ENCODE peak calls at places on chromosomes 12 and 14, in six cellular contexts. I, G, K, X, C and R are unnamed samples.

GRCh38 chr12:65953621-65954020 is 129.3 kb downstream of the HMGA2 start:
- DNase-seq in X (no peak), K (no peak), G (no peak), I (no peak), C (no peak), R (no peak)

GRCh38 chr12:42468341-42468821 is 121.2 kb downstream of the PRICKLE1 start:
- DNase-seq in X (no peak), C (peak; percentile 45), I (no peak), G (no peak), K (no peak), R (no peak)

GRCh38 chr12:132285311-132285741 is 44.1 kb downstream of the GALNT9 start:
- DNase-seq in K (no peak), I (no peak), X (no peak), C (no peak), G (no peak), R (no peak)

GRCh38 chr12:12081836-12082497 is 11.2 kb downstream of the BCL2L14 start:
- DNase-seq in G (no peak), K (peak; percentile 70), C (peak; percentile 39), X (peak; percentile 79), I (peak; percentile 29), R (peak; percentile 67)

GRCh38 chr12:11085419-11085818 is 6.7 kb downstream of the TAS2R43 start:
- DNase-seq in I (no peak), X (peak; percentile 23), G (no peak), K (no peak), C (peak; percentile 26), R (no peak)

GRCh38 chr12:104571328-104571727 is 114.6 kb downstream of the CHST11 start:
- DNase-seq in G (no peak), I (no peak), K (no peak), X (no peak), C (peak; percentile 57), R (no peak)

GRCh38 chr12:45289245-45290217 is 73.6 kb downstream of the ANO6 start:
- DNase-seq in G (no peak), K (no peak), I (no peak), X (no peak), C (no peak), R (no peak)

GRCh38 chr12:117227000-117227653 is 36.9 kb upstream of the FBXO21 start:
- DNase-seq in C (no peak), I (no peak), G (no peak), X (no peak), K (no peak), R (peak; percentile 52)

GRCh38 chr12:112275211-112275610 is 107.0 kb downstream of the HECTD4 start:
- DNase-seq in K (no peak), C (no peak), X (no peak), G (no peak), I (no peak), R (no peak)

GRCh38 chr12:39227218-39227617 is 215.7 kb downstream of the KIF21A start:
- DNase-seq in X (no peak), G (no peak), C (no peak), I (no peak), K (no peak), R (no peak)

GRCh38 chr12:129193263-129193871 is 340.1 kb downstream of the GLT1D1 start:
- DNase-seq in G (peak; percentile 44), X (no peak), K (no peak), I (no peak), C (no peak), R (peak; percentile 55)

GRCh38 chr12:116454950-116455447 is 104.2 kb upstream of the MAP1LC3B2 start:
- DNase-seq in X (peak; percentile 83), I (peak; percentile 96), K (no peak), G (no peak), C (no peak), R (no peak)

GRCh38 chr12:50287271-50287670 is 4.0 kb upstream of the LIMA1 start:
- DNase-seq in C (no peak), G (no peak), K (no peak), X (no peak), I (no peak), R (no peak)

GRCh38 chr12:50283924-50284236 is 560 bp upstream of the LIMA1 start:
- DNase-seq in X (no peak), G (no peak), C (peak; percentile 4), K (no peak), I (no peak), R (no peak)

GRCh38 chr12:50285253-50285652 is 1.9 kb upstream of the LIMA1 start:
- DNase-seq in X (no peak), G (no peak), I (no peak), K (no peak), C (no peak), R (no peak)

GRCh38 chr12:50282581-50283229 is 615 bp downstream of the LIMA1 start:
- DNase-seq in I (no peak), X (peak; percentile 61), G (no peak), K (no peak), C (no peak), R (no peak)

DNA sequence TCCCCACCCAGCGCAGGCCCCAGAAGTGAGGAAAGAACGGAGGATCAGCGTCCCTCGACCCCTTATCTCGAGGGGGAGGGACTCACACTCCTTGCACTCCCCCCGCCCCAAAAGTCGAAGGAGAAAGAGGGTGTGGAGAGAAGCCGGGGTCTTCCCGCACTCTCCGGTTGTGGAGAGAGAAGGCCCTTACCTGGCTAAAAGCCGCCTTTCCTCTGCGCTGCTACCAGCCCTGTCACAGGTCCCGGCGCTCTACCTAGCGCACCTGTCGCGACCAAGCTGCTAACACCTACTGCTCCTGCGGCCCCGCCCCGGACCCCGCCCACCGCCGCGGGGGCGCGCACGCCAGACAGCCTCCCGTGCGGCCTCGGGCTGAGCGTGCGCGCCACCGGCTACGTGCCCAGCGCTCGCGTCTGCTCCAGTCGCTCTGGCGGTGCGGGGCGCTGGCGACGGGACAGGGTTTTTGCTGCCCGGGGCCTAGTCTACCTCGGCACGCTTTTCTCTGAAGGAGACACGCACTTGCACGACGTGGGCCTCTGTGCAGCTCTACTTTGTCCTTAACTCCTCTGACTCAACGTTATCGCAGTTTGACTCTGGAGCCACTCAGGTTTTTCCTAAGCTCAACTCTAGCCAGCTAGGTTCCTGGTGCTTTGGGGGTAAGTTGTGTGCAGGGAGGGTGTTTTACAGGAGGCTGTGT is at the start of gene LIMA1:
- DNase-seq in X (peak; percentile 84), C (peak; percentile 37), I (peak; percentile 78), K (peak; percentile 76), G (peak; percentile 73), R (peak; percentile 96)
- TF ChIP-seq POLR2AphosphoS5 in X (peak; percentile 95), C (peak; percentile 71), I (peak; percentile 99), K (peak; percentile 93), G (peak; percentile 91), R (peak; percentile 95)

GRCh38 chr12:48004941-48005749 is 869 bp upstream of the COL2A1 start:
- DNase-seq in X (no peak), K (no peak), I (no peak), C (no peak), G (no peak), R (peak; percentile 70)
- TF ChIP-seq EZH2 in X (no peak), K (no peak), I (no peak), C (no peak), G (peak; percentile 73), R (peak; percentile 82)

DNA sequence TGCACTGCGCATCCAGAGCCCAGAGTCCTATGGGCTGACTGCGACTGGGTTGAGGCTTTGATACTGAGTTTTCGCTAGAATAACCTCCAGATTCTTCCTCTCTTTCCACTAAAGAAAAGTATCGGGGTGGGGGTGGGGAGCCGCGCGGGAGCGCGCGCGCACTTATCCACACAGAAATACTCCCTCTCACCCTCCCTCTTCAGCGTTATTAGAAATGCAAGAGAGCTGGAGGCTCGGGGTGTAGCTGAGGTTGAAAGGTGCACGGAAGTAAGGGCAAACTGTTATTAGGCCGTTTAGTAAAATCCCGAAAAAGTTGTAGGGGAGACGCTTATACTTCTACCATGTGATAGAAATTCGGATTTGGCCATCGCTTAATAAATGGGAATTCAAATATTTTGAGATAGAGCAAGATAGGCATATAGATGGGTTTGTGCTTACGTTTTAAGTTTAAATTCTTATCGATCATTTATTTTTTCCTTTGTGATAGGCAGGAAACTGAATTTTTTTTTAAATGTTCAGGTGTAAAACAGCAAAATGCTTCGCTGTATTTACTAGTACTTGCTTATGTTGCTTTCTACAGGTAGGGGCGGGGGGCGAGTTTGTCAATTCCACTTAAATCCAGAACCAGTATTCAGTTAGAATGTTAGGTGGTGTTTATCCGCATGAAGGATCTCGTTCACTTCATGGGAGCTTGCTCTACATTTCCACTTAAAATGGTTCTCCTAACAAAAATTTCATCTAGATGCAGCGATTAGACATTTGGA is 1.1 kb downstream of the ARHGAP5 start:
- DNase-seq in X (peak; percentile 67), K (peak; percentile 70), I (no peak), G (no peak), C (no peak), R (peak; percentile 8)
- TF ChIP-seq POLR2AphosphoS5 in X (no peak), K (peak; percentile 60), I (no peak), G (no peak), C (no peak), R (no peak)

GRCh38 chr14:59632381-59632780 is 55.8 kb upstream of the CCDC175 start:
- DNase-seq in I (peak; percentile 33), X (peak; percentile 24), C (no peak), K (peak; percentile 20), G (no peak), R (peak; percentile 73)

GRCh38 chr14:59630281-59630963 is 53.8 kb upstream of the CCDC175 start:
- DNase-seq in X (no peak), C (no peak), G (no peak), K (no peak), I (no peak), R (peak; percentile 76)

GRCh38 chr14:59634617-59635016 is 58.0 kb upstream of the CCDC175 start:
- DNase-seq in C (no peak), G (no peak), I (no peak), K (no peak), X (no peak), R (no peak)

GRCh38 chr14:59629384-59630158 is 53.0 kb upstream of the CCDC175 start:
- DNase-seq in G (no peak), C (no peak), I (no peak), X (no peak), K (no peak), R (peak; percentile 24)

DNA sequence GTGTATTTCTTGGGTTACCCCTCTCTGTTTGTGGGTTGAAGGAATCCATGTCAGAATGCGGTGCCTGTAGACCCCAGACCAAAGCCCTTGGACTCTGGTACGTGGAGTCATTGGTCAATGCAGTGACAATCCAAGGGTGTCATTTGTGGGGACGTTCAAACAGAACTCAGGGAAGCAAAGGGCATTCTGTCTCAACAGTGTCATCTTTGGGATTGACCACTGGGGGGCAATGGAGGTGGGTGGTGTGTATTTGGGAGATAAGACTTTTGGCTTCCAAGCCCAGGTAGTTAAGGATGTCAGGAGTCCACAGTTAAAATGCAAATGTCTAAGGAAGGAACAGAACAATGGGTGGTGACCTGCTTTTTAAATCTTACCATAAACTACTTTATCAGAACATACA is 54.6 kb upstream of the CCDC175 start:
- DNase-seq in X (no peak), K (peak; percentile 9), I (no peak), C (no peak), G (no peak), R (peak; percentile 81)
- TF ChIP-seq EZH2 in X (no peak), K (no peak), I (no peak), C (no peak), G (no peak), R (no peak)

GRCh38 chr12:108773798-108774788 is 42.8 kb upstream of the CORO1C start:
- DNase-seq in I (no peak), G (no peak), X (peak; percentile 73), C (no peak), K (peak; percentile 96), R (peak; percentile 31)
- TF ChIP-seq POLR2AphosphoS5 in I (no peak), G (no peak), X (no peak), C (no peak), K (no peak), R (no peak)

GRCh38 chr12:26122681-26123481 is 2.0 kb downstream of the BHLHE41 start:
- DNase-seq in C (no peak), I (no peak), G (no peak), X (peak; percentile 68), K (no peak), R (peak; percentile 61)
- TF ChIP-seq EZH2 in C (no peak), I (no peak), G (peak; percentile 90), X (peak; percentile 71), K (peak; percentile 99), R (peak; percentile 85)